ENCODE peak calls at places on chromosomes 11 and 22, in six cellular contexts. D is IMR-90, B is neuronal stem cell, W is H9, O is H1, E is trophoblast cell. P is an unnamed sample.
A peak's percentile ranks its signal among the peaks of the same experiment; 100 is the strongest.

GRCh38 chr11:60910281-60910687 is 3.7 kb upstream of the TMEM109 start:
- DNase-seq in B (no peak), D (no peak), O (no peak), W (no peak), E (no peak), P (no peak)

GRCh38 chr11:62880231-62880802 is 379 bp upstream of the SLC3A2 start:
- DNase-seq in B (no peak), O (no peak), E (peak; percentile 32), W (no peak), D (peak; percentile 88), P (peak; percentile 68)

GRCh38 chr11:72038491-72038890 is 39.8 kb downstream of the IL18BP start:
- DNase-seq in W (no peak), B (no peak), D (peak; percentile 72), E (no peak), O (no peak), P (peak; percentile 12)

GRCh38 chr22:42648368-42649260 is 578 bp downstream of the CYB5R3 start:
- DNase-seq in W (no peak), B (no peak), E (peak; percentile 19), D (no peak), O (no peak), P (peak; percentile 52)

GRCh38 chr11:65425105-65425970 is 2.7 kb downstream of the NEAT1 start:
- DNase-seq in E (peak; percentile 75), B (no peak), W (peak; percentile 41), O (no peak), D (peak; percentile 78), P (peak; percentile 81)

GRCh38 chr11:6926208-6927029 is at the start of gene ZNF215:
- DNase-seq in B (peak; percentile 78), W (peak; percentile 97), D (peak; percentile 81), E (peak; percentile 89), O (peak; percentile 88), P (peak; percentile 90)

GRCh38 chr11:95138448-95138847 is 48.8 kb downstream of the ENDOD1 start:
- DNase-seq in E (peak; percentile 65), W (no peak), O (no peak), D (no peak), B (no peak), P (peak; percentile 38)

GRCh38 chr11:2775083-2775625 is 75.4 kb upstream of the KCNQ1OT1 start:
- DNase-seq in E (no peak), W (no peak), D (no peak), O (no peak), B (no peak), P (no peak)

GRCh38 chr22:50531546-50532352 is 1.9 kb upstream of the TYMP start:
- DNase-seq in E (peak; percentile 91), B (no peak), O (peak; percentile 77), W (peak; percentile 53), D (peak; percentile 41), P (peak; percentile 85)

GRCh38 chr11:19225123-19225522 is 15.6 kb downstream of the E2F8 start:
- DNase-seq in D (no peak), O (no peak), E (no peak), W (no peak), B (no peak), P (no peak)

GRCh38 chr11:2305140-2305861 is 3.5 kb downstream of the TSPAN32 start:
- DNase-seq in E (peak; percentile 86), B (peak; percentile 76), D (peak; percentile 58), O (peak; percentile 96), W (peak; percentile 85), P (peak; percentile 71)

GRCh38 chr11:45444796-45445195 is 158.7 kb upstream of the SYT13 start:
- DNase-seq in B (no peak), W (peak; percentile 52), E (peak; percentile 30), D (no peak), O (no peak), P (no peak)

GRCh38 chr22:32987081-32987631 is 71.0 kb downstream of the SYN3 start:
- DNase-seq in O (peak; percentile 51), E (peak; percentile 81), B (peak; percentile 76), W (peak; percentile 68), D (no peak), P (no peak)

GRCh38 chr11:12674936-12675696 is 895 bp downstream of the TEAD1 start:
- DNase-seq in O (no peak), D (no peak), B (no peak), E (peak; percentile 57), W (no peak), P (peak; percentile 63)

GRCh38 chr11:12673924-12674570 is at the start of gene TEAD1:
- DNase-seq in E (peak; percentile 98), D (peak; percentile 95), O (peak; percentile 100), W (peak; percentile 95), B (peak; percentile 95), P (peak; percentile 95)

GRCh38 chr11:12675951-12676711 is 1.9 kb downstream of the TEAD1 start:
- DNase-seq in E (peak; percentile 41), O (no peak), B (no peak), W (no peak), D (peak; percentile 63), P (peak; percentile 57)

GRCh38 chr11:12673601-12673923 is 659 bp upstream of the TEAD1 start:
- DNase-seq in E (peak; percentile 55), D (no peak), O (no peak), B (no peak), W (no peak), P (no peak)

GRCh38 chr11:12674571-12674935 is 332 bp downstream of the TEAD1 start:
- DNase-seq in W (no peak), E (no peak), O (no peak), B (no peak), D (no peak), P (no peak)
- H2BK5ac ChIP-seq in W (no peak overlapping the region), E (peak overlapping the region; percentile 100), O (no peak overlapping the region), B (no peak overlapping the region), D (peak overlapping the region; percentile 95), P (peak overlapping the region; percentile 98)

DNA sequence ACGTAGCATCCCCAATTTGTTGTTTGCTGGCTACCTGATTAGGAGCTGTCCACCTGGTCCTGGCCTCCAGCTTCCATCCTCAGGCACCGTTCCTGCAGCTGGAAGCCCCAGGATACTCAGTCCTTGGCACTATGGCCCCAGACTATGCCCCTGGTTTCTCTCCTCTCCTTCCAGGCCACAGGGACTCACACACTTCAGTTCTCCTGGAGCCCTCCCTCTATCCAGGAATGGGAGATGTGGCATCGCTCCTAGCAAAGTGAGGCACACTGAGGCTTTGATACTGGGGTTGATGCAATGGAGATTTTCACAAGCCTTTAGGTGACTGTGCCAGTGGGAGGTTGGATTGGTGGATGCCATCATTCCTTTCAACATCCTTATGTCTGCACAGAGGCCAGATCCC is 142.8 kb upstream of the B3GAT1 start:
- DNase-seq in O (peak; percentile 13), E (no peak), D (no peak), B (no peak), W (no peak), P (no peak)
- H3K14ac ChIP-seq in O (no peak overlapping the region), E (no peak overlapping the region), D (no peak overlapping the region), B (no peak overlapping the region), W (no peak overlapping the region), P (no peak overlapping the region)

GRCh38 chr22:27372969-27373670 is 428.4 kb downstream of the MN1 start:
- DNase-seq in B (peak; percentile 72), D (no peak), O (peak; percentile 88), W (peak; percentile 97), E (no peak), P (peak; percentile 91)
- H2BK5ac ChIP-seq in B (no peak overlapping the region), D (no peak overlapping the region), O (peak overlapping the region; percentile 66), W (no peak overlapping the region), E (no peak overlapping the region), P (no peak overlapping the region)

GRCh38 chr22:39611360-39611759 is 40.8 kb downstream of the CACNA1I start:
- DNase-seq in W (no peak), E (no peak), B (no peak), D (no peak), O (no peak), P (no peak)

GRCh38 chr22:39610766-39611165 is 40.2 kb downstream of the CACNA1I start:
- DNase-seq in O (no peak), B (no peak), D (no peak), W (no peak), E (no peak), P (no peak)

GRCh38 chr22:39610246-39610645 is 39.7 kb downstream of the CACNA1I start:
- DNase-seq in D (no peak), E (no peak), W (no peak), O (no peak), B (no peak), P (no peak)

GRCh38 chr22:39603345-39603744 is 32.8 kb downstream of the CACNA1I start:
- DNase-seq in E (no peak), O (no peak), D (no peak), B (no peak), W (no peak), P (no peak)

DNA sequence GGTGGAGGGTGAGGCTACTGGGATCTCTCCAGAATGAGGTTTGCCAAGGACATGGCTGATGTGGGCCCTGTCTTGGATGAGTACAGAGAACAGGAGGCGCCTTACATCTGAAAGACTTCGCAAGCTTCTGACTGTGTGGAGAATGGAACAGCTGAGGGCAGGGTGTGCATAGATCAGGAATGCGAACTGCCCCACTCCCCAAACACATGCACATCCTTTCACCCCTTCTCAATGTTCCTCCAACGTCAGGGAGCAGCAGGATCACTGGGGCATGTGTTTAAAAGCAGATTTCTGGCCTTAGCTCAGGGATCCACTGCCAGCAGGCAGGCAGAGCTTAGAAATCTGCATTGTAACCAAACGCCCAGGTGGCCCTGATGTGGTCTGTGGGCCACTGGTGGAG is 36.5 kb downstream of the CACNA1I start:
- DNase-seq in D (no peak), O (no peak), W (no peak), E (no peak), B (no peak), P (no peak)
- H3K14ac ChIP-seq in D (no peak overlapping the region), O (no peak overlapping the region), W (peak overlapping the region; percentile 40), E (no peak overlapping the region), B (no peak overlapping the region), P (peak overlapping the region; percentile 62)

DNA sequence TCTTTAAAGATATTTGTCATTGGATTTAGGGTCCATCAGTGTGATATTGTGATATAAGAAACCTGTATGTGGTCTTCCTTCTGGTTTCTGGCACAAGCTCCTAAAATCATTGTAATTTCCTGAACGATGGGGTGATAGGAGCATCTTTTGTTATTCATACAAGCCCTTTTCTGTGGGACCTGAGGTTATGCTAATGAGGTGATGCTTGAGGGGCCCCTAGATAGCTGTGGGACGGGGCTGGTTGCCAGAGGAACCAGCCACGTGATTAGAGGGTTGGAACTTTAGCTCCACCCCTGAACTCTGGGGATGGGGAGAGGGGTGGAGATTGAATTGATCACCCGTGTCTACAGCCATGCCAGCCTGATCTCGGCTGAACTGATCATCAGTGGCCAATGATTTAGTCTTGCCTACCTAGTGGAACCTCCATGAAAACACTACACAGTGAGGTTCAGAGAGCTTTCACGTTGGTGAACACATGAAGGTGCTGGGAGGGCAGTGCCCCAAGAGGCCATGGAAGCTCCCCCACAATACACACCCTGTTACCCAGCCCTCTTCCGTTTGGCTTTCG is 62.8 kb downstream of the BCR start:
- DNase-seq in W (peak; percentile 88), B (peak; percentile 72), D (no peak), E (no peak), O (peak; percentile 73), P (no peak)
- H2BK5ac ChIP-seq in W (peak overlapping the region; percentile 30), B (peak overlapping the region; percentile 89), D (no peak overlapping the region), E (no peak overlapping the region), O (peak overlapping the region; percentile 98), P (no peak overlapping the region)

GRCh38 chr11:10457901-10458300 is 2.8 kb downstream of the AMPD3 start:
- DNase-seq in D (no peak), W (peak; percentile 14), E (no peak), O (peak; percentile 24), B (no peak), P (no peak)
- H3K14ac ChIP-seq in D (peak overlapping the region; percentile 60), W (no peak overlapping the region), E (no peak overlapping the region), O (no peak overlapping the region), B (no peak overlapping the region), P (no peak overlapping the region)

GRCh38 chr11:118126082-118126838 is 26.4 kb downstream of the SCN4B start:
- DNase-seq in B (no peak), D (no peak), O (no peak), W (no peak), E (no peak), P (no peak)
- H2BK5ac ChIP-seq in B (no peak overlapping the region), D (no peak overlapping the region), O (peak overlapping the region; percentile 35), W (no peak overlapping the region), E (no peak overlapping the region), P (no peak overlapping the region)

GRCh38 chr11:69660001-69660500 is 15.1 kb downstream of the LTO1 start:
- DNase-seq in B (no peak), W (no peak), D (no peak), E (no peak), O (no peak), P (no peak)
- H3K14ac ChIP-seq in B (no peak overlapping the region), W (no peak overlapping the region), D (no peak overlapping the region), E (no peak overlapping the region), O (no peak overlapping the region), P (no peak overlapping the region)

P was measured in mesenchymal stem cell.